ENCODE peak calls at places on chromosome 17, in six cellular contexts. B, N, Y, K, Z and I are unnamed samples.

GRCh38 chr17:59620518-59621259 is 994 bp downstream of the CLTC start:
- DNase-seq in B (peak; percentile 22), Y (peak; percentile 56), K (peak; percentile 64), Z (peak; percentile 62), N (peak; percentile 57), I (peak; percentile 68)

GRCh38 chr17:19867094-19867653 is 562 bp downstream of the ULK2 start:
- DNase-seq in Y (peak; percentile 83), K (peak; percentile 90), N (peak; percentile 81), Z (peak; percentile 78), B (peak; percentile 37), I (peak; percentile 73)

GRCh38 chr17:59859444-59860025 is 33.2 kb downstream of the TUBD1 start:
- DNase-seq in N (no peak), K (no peak), Z (no peak), Y (no peak), B (peak; percentile 61), I (no peak)

GRCh38 chr17:73455767-73456166 is 144.0 kb upstream of the CDC42EP4 start:
- DNase-seq in Z (no peak), B (no peak), N (no peak), Y (no peak), K (no peak), I (no peak)

GRCh38 chr17:78716814-78717393 is 65.2 kb downstream of the CYTH1 start:
- DNase-seq in B (no peak), Y (peak; percentile 72), Z (peak; percentile 84), N (no peak), K (peak; percentile 88), I (peak; percentile 83)

GRCh38 chr17:4003501-4004421 is 39.5 kb upstream of the ATP2A3 start:
- DNase-seq in B (no peak), N (no peak), Z (no peak), Y (no peak), K (peak; percentile 75), I (peak; percentile 94)

GRCh38 chr17:79085154-79085920 is 10.7 kb downstream of the ENGASE start:
- DNase-seq in Z (peak; percentile 72), Y (no peak), B (no peak), N (no peak), K (peak; percentile 48), I (no peak)

GRCh38 chr17:81551458-81552243 is 502 bp downstream of the FAAP100 start:
- DNase-seq in Z (peak; percentile 79), K (peak; percentile 61), B (no peak), Y (peak; percentile 36), N (peak; percentile 43), I (peak; percentile 58)

GRCh38 chr17:68383443-68384321 is 73.6 kb downstream of the WIPI1 start:
- DNase-seq in B (no peak), Z (no peak), K (peak; percentile 63), Y (peak; percentile 46), N (no peak), I (no peak)

GRCh38 chr17:76196675-76197074 is 43.6 kb downstream of the RNF157 start:
- DNase-seq in K (peak; percentile 86), Z (no peak), N (no peak), B (no peak), Y (peak; percentile 48), I (no peak)

GRCh38 chr17:67290994-67291362 is 46.0 kb upstream of the HELZ start:
- DNase-seq in Z (no peak), B (no peak), K (peak; percentile 66), N (no peak), Y (no peak), I (no peak)

GRCh38 chr17:57708401-57708800 is 36.7 kb downstream of the CCDC182 start:
- DNase-seq in Z (no peak), K (no peak), N (no peak), B (no peak), Y (no peak), I (no peak)

GRCh38 chr17:4083173-4083572 is 59.7 kb downstream of the ZZEF1 start:
- DNase-seq in Z (no peak), Y (peak; percentile 24), B (no peak), N (no peak), K (no peak), I (no peak)

GRCh38 chr17:80260791-80261158 is at the start of gene RNF213:
- DNase-seq in Z (peak; percentile 87), Y (peak; percentile 64), K (peak; percentile 85), B (peak; percentile 58), N (peak; percentile 70), I (peak; percentile 49)

GRCh38 chr17:81471804-81472456 is 40.7 kb downstream of the ACTG1 start:
- DNase-seq in Z (peak; percentile 95), Y (no peak), K (peak; percentile 77), N (peak; percentile 32), B (no peak), I (peak; percentile 63)

GRCh38 chr17:35804658-35805192 is 4.6 kb upstream of the TAF15 start:
- DNase-seq in Y (peak; percentile 56), N (peak; percentile 89), Z (no peak), B (peak; percentile 63), K (no peak), I (peak; percentile 67)

GRCh38 chr17:382644-383533 is 30.3 kb upstream of the RPH3AL start:
- DNase-seq in Z (no peak), K (no peak), N (peak; percentile 40), B (no peak), Y (no peak), I (no peak)

GRCh38 chr17:55303701-55304145 is 39.0 kb downstream of the HLF start:
- DNase-seq in K (no peak), N (no peak), Y (no peak), Z (no peak), B (no peak), I (no peak)

GRCh38 chr17:77345260-77345910 is 204.6 kb downstream of the SEC14L1 start:
- DNase-seq in N (no peak), Y (peak; percentile 5), Z (no peak), B (no peak), K (peak; percentile 74), I (peak; percentile 12)

GRCh38 chr17:69060835-69061234 is at the start of gene ABCA9:
- DNase-seq in N (no peak), K (no peak), B (no peak), Y (no peak), Z (no peak), I (no peak)

GRCh38 chr17:77096570-77097214 is 44.1 kb upstream of the SEC14L1 start:
- DNase-seq in N (peak; percentile 18), B (peak; percentile 37), K (peak; percentile 72), Z (no peak), Y (peak; percentile 36), I (no peak)

GRCh38 chr17:11278186-11278983 is 37.4 kb downstream of the SHISA6 start:
- DNase-seq in Y (no peak), Z (no peak), K (no peak), N (no peak), B (no peak), I (no peak)

GRCh38 chr17:48129981-48130380 is 22.4 kb downstream of the SNX11 start:
- DNase-seq in Y (no peak), N (no peak), B (no peak), K (no peak), Z (no peak), I (no peak)

GRCh38 chr17:57819273-57819672 is 30.6 kb downstream of the MRPS23 start:
- DNase-seq in B (no peak), Z (no peak), Y (no peak), N (no peak), K (no peak), I (no peak)

GRCh38 chr17:63390090-63390489 is 56.0 kb downstream of the CYB561 start:
- DNase-seq in B (no peak), N (no peak), K (no peak), Y (no peak), Z (no peak), I (no peak)

GRCh38 chr17:16086957-16087356 is 87.3 kb downstream of the TTC19 start:
- DNase-seq in N (no peak), B (no peak), Y (no peak), Z (no peak), K (no peak), I (no peak)

GRCh38 chr17:81577278-81578000 is 25.3 kb upstream of the FAAP100 start:
- DNase-seq in Z (peak; percentile 37), K (no peak), B (no peak), N (no peak), Y (no peak), I (no peak)

GRCh38 chr17:80559688-80560290 is 15.2 kb downstream of the RPTOR start:
- DNase-seq in N (no peak), B (no peak), Y (no peak), Z (no peak), K (no peak), I (no peak)

DNA sequence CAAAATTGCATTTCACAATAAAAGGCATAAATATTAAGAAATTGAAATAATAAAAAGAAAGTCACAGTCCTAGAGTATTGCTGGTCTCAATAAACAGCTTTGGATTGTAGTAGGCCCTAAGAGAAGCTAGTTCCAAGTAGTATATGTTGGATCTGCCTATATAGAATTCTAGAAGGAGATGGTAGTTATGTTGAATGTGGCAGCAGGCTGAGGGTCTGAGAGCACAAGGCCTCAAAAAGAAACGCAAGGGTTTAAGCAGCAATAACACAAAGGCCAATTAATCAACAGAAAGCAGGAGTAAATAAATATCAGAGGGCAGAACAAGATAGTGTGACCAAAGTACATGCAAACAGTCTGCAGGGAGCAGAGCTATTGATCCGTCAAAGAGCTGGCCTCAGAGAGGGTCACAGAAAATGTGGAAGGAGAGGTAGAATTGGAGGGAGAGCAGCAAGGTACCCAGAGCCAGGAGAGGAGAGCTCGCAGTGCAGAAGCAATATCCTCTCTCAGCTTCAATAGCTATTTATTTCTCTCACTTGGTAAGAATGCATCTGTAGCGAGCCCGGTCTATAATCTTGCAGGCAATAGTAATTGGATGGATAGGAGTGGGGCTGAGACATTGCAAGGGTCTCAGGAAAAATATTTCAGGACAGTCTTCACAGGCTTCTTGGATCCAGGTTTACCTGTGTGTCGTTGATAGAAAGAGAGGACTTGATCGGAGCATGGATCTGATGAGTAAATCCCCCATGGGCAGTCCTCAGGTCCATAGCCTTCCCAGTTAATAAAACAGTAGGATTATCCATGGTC is 25.1 kb upstream of the MED13 start:
- DNase-seq in Z (no peak), K (no peak), N (no peak), B (no peak), Y (no peak), I (no peak)
- H3K4me1 ChIP-seq in Z (peaks cover 3% of the 10 kb centered on the region), K (no peaks in the 10 kb centered on the region), N (no peaks in the 10 kb centered on the region), B (peaks cover 4% of the 10 kb centered on the region), Y (no peaks in the 10 kb centered on the region), I (no peaks in the 10 kb centered on the region)

GRCh38 chr17:42136654-42137051 is 14.0 kb downstream of the HSPB9 start:
- DNase-seq in Y (no peak), N (no peak), Z (no peak), B (no peak), K (no peak), I (no peak)
- H3K4me1 ChIP-seq in Y (peaks cover 83% of the 10 kb centered on the region), N (peaks cover 15% of the 10 kb centered on the region), Z (peaks cover 64% of the 10 kb centered on the region), B (peaks cover 52% of the 10 kb centered on the region), K (peaks cover 31% of the 10 kb centered on the region), I (peaks cover 48% of the 10 kb centered on the region)

GRCh38 chr17:32798938-32799337 is 78.0 kb downstream of the MYO1D start:
- DNase-seq in Z (no peak), N (no peak), Y (no peak), K (no peak), B (no peak), I (no peak)
- H3K4me1 ChIP-seq in Z (no peaks in the 10 kb centered on the region), N (peaks cover 4% of the 10 kb centered on the region), Y (peaks cover 7% of the 10 kb centered on the region), K (peaks cover 5% of the 10 kb centered on the region), B (no peaks in the 10 kb centered on the region), I (no peaks in the 10 kb centered on the region)

GRCh38 chr17:7218166-7218565 is 1.5 kb downstream of the DLG4 start:
- DNase-seq in K (no peak), N (peak; percentile 64), B (no peak), Y (no peak), Z (peak; percentile 72), I (no peak)
- H3K4me1 ChIP-seq in K (peaks cover 2% of the 10 kb centered on the region), N (peaks cover 32% of the 10 kb centered on the region), B (peaks cover 70% of the 10 kb centered on the region), Y (peaks cover 69% of the 10 kb centered on the region), Z (peaks cover 46% of the 10 kb centered on the region), I (peaks cover 14% of the 10 kb centered on the region)